ENCODE peak calls at places on chromosomes 4 and X, in seven cellular contexts. I is CD4-positive, CD25-positive, alpha-beta regulatory T cell; M is trophoblast cell; R is CD4-positive, alpha-beta memory T cell; O is fibroblast of lung; K is mammary epithelial cell; N is ovary. Z is an unnamed sample. For H3K27me3 and H3K4me1, the result is how much of the 10 kb centered on the place peaks cover.

GRCh38 chr4:165805406-165805805 is 67.6 kb upstream of the TLL1 start:
- DNase-seq in O (no peak), N (no peak), K (no peak), I (no peak), R (no peak), M (no peak), Z (no peak)

GRCh38 chr4:185384877-185385465 is 10.8 kb downstream of the LRP2BP start:
- DNase-seq in M (no peak), I (no peak), N (no peak), K (no peak), O (no peak), R (no peak), Z (no peak)

GRCh38 chr4:136680271-136680670 is 852.0 kb downstream of the PCDH18 start:
- DNase-seq in I (no peak), R (no peak), K (no peak), O (no peak), M (no peak), N (no peak), Z (no peak)

GRCh38 chrX:72268601-72269365 is 8.3 kb downstream of the RPS4X start:
- DNase-seq in K (no peak), R (no peak), N (no peak), I (no peak), M (peak), O (peak), Z (no peak)

GRCh38 chr4:26248647-26249046 is 72.2 kb upstream of the RBPJ start:
- DNase-seq in I (no peak), M (no peak), O (peak), N (peak), R (no peak), K (no peak), Z (no peak)

GRCh38 chrX:130592204-130592603 is 190.4 kb downstream of the RBMX2 start:
- DNase-seq in R (no peak), N (no peak), I (no peak), O (no peak), M (no peak), K (no peak), Z (no peak)

GRCh38 chr4:106369456-106370060 is 980 bp upstream of the GIMD1 start:
- DNase-seq in M (peak), I (peak), K (peak), O (peak), N (peak), R (peak), Z (peak)

GRCh38 chrX:15334561-15334960 is 762 bp downstream of the PIGA start:
- DNase-seq in K (peak), R (peak), O (peak), I (peak), M (peak), N (no peak), Z (no peak)

GRCh38 chrX:51336584-51336983 is 4.0 kb downstream of the NUDT10 start:
- DNase-seq in K (peak), I (peak), R (peak), O (peak), M (peak), N (peak), Z (peak)

GRCh38 chrX:137194164-137194563 is 160.4 kb upstream of the GPR101 start:
- DNase-seq in M (peak), N (no peak), R (peak), I (peak), K (peak), O (no peak), Z (peak)

GRCh38 chrX:17656035-17656418 is 81.3 kb upstream of the SCML1 start:
- DNase-seq in N (no peak), O (no peak), K (no peak), M (no peak), R (no peak), I (no peak), Z (no peak)

GRCh38 chr4:151719045-151719743 is 41.6 kb downstream of the GATB start:
- DNase-seq in R (no peak), N (no peak), O (no peak), K (no peak), M (no peak), I (no peak), Z (no peak)

GRCh38 chr4:13829457-13829856 is 201.9 kb upstream of the BOD1L1 start:
- DNase-seq in R (no peak), I (no peak), M (no peak), K (peak), O (no peak), N (no peak), Z (no peak)

GRCh38 chrX:17595456-17596035 is 141.7 kb upstream of the SCML1 start:
- DNase-seq in R (no peak), I (no peak), O (peak), M (no peak), N (no peak), K (peak), Z (peak)

GRCh38 chr4:174089711-174090110 is 193.8 kb downstream of the FBXO8 start:
- DNase-seq in O (no peak), R (no peak), I (no peak), N (no peak), M (no peak), K (no peak), Z (no peak)

GRCh38 chr4:139509727-139510410 is 46.1 kb downstream of the SETD7 start:
- DNase-seq in M (no peak), K (no peak), O (no peak), I (peak), R (no peak), N (no peak), Z (no peak)

GRCh38 chr4:99811117-99811516 is 5.5 kb upstream of the DAPP1 start:
- DNase-seq in K (no peak), I (no peak), N (no peak), M (peak), O (no peak), R (no peak), Z (no peak)

GRCh38 chr4:113020966-113021365 is 28.5 kb upstream of the ANK2 start:
- DNase-seq in K (no peak), O (peak), R (no peak), N (no peak), M (no peak), I (no peak), Z (no peak)

GRCh38 chrX:40471965-40472648 is 108.7 kb upstream of the ATP6AP2 start:
- DNase-seq in O (peak), N (peak), R (peak), I (peak), M (peak), K (peak), Z (peak)

DNA sequence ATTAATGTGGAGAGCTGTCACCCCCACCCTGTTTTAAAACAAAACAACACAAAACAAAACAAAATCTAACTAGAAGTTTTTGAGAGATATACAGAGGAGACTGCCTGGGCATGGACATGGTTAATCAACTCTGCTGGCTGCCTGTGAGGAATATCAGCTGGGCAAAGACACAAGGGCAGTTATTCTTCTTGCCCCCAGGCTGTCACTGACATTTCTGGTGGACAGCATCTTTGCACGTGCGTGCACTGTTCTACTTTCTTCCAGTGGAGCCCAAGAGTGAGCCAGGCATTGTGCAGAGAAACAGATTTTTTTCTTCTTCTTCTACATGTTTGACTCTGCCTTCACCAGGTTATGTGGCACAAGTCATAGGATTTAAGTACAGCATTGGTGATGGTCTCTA is 13.8 kb downstream of the IRS4 start:
- DNase-seq in K (no peak), I (no peak), R (no peak), M (no peak), N (no peak), O (no peak), Z (no peak)
- H3K27me3 ChIP-seq in K (under half), I (under half), R (under half), M (under half), N (under half), O (under half), Z (under half)

DNA sequence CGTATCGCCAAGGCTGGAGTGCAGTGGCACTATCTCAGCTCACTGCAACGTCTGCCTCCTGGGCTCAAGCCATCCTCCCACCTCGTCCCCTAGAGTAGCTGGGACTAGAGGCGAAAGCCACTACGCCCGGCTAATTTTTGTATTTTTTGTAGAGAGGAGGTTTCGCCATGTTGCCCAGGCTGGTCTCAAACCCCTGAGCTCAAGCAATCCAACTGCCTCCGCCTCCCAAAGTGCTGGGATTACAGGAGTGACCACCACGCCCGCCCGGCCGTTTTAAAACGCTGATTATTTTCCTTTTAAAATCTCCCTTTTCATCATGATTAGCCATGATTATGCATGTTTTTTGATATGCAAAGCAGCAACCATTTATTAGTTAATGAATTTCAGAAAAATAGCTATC is 2.2 kb downstream of the N4BP2 start:
- DNase-seq in R (no peak), O (no peak), N (no peak), I (no peak), M (no peak), K (no peak), Z (no peak)
- H3K4me3 ChIP-seq in R (no peak), O (peak), N (no peak), I (peak), M (no peak), K (no peak), Z (no peak)

GRCh38 chr4:21802406-21802805 is 146.2 kb downstream of the KCNIP4 start:
- DNase-seq in K (peak), M (peak), I (no peak), O (peak), R (no peak), N (no peak), Z (no peak)
- H3K4me1 ChIP-seq in K (under half), M (under half), I (under half), O (under half), R (under half), N (under half), Z (under half)

GRCh38 chr4:4521069-4521468 is 20.8 kb downstream of the STX18 start:
- DNase-seq in R (no peak), K (no peak), O (no peak), M (no peak), N (no peak), I (no peak), Z (no peak)

GRCh38 chr4:4521767-4522166 is 20.1 kb downstream of the STX18 start:
- DNase-seq in I (no peak), R (no peak), N (no peak), O (no peak), M (no peak), K (no peak), Z (no peak)

GRCh38 chr4:4529412-4529811 is 12.4 kb downstream of the STX18 start:
- DNase-seq in K (no peak), O (no peak), I (no peak), N (no peak), M (peak), R (no peak), Z (no peak)

GRCh38 chr4:4524364-4524763 is 17.5 kb downstream of the STX18 start:
- DNase-seq in R (peak), M (no peak), N (no peak), I (peak), K (no peak), O (no peak), Z (no peak)

GRCh38 chr4:4526401-4526800 is 15.4 kb downstream of the STX18 start:
- DNase-seq in M (peak), I (no peak), R (no peak), O (no peak), K (no peak), N (no peak), Z (no peak)
- H3K27me3 ChIP-seq in M (under half), I (under half), R (under half), O (under half), K (under half), N (under half), Z (under half)

GRCh38 chrX:25872786-25873185 is 265.4 kb upstream of the MAGEB18 start:
- DNase-seq in R (no peak), K (no peak), I (no peak), N (no peak), O (peak), M (no peak), Z (no peak)

GRCh38 chrX:25873196-25873595 is 264.9 kb upstream of the MAGEB18 start:
- DNase-seq in R (no peak), M (no peak), N (no peak), O (peak), I (no peak), K (peak), Z (no peak)

DNA sequence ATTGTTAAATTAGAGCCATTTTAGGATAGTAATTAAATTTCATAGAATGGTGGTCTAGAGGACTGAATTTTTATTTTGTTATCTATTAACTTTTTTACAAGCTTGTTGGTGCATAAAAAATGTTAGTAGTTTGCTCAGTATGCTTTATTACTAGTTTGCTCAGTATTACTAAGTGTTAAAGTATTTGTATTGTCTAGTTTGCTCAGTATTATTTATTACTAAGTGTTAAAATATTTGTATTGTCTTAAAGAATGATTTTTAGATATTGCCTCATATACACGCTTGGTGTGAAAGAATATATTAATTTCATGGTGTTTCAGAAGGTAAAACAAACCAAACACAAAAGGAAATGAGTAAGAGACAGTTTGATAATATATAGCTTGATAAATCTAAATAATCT is 268.4 kb upstream of the MAGEB18 start:
- DNase-seq in N (no peak), I (no peak), M (no peak), O (peak), K (no peak), R (no peak), Z (no peak)
- H3K4me3 ChIP-seq in N (no peak), I (no peak), M (no peak), O (no peak), K (no peak), R (no peak), Z (no peak)

GRCh38 chr4:108130955-108131354 is 37.8 kb downstream of the LEF1 start:
- DNase-seq in O (no peak), K (no peak), N (no peak), R (no peak), M (no peak), I (no peak), Z (no peak)

GRCh38 chr4:108141213-108142045 is 27.3 kb downstream of the LEF1 start:
- DNase-seq in K (no peak), M (no peak), O (peak), R (no peak), N (no peak), I (no peak), Z (no peak)

GRCh38 chr4:108139089-108139488 is 29.6 kb downstream of the LEF1 start:
- DNase-seq in K (no peak), O (no peak), N (no peak), M (no peak), R (no peak), I (peak), Z (no peak)

GRCh38 chr4:108140328-108140727 is 28.4 kb downstream of the LEF1 start:
- DNase-seq in R (no peak), I (no peak), M (no peak), K (no peak), N (no peak), O (no peak), Z (no peak)

GRCh38 chr4:108135549-108136209 is 33.1 kb downstream of the LEF1 start:
- DNase-seq in I (peak), M (no peak), K (peak), O (no peak), N (no peak), R (no peak), Z (no peak)
- H3K4me1 ChIP-seq in I (half or more), M (under half), K (under half), O (under half), N (under half), R (half or more), Z (under half)

DNA sequence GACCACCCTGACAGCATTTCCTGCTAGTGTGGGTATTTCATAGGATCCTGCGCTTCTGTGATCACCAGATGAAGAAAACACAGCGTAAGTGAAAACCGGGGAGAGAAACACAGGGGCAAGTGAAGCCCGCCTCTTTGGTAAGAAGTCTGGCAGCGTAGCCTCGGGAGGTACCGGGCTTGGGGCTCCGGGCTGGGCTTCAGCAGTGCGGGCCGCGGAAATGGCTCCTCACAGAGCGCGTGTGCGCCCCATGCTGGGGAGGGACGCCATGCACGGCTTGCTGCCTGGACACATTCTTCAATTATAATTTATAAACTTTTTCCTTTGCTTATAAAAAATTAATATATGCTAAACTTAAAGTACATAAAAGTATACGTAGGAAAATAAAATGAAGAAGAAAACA is 151.5 kb downstream of the AFAP1 start:
- DNase-seq in M (no peak), R (no peak), I (no peak), K (no peak), O (no peak), N (no peak), Z (no peak)
- H3K27me3 ChIP-seq in M (under half), R (under half), I (under half), K (under half), O (under half), N (under half), Z (under half)

GRCh38 chrX:103774070-103774642 is 2.5 kb upstream of the PLP1 start:
- DNase-seq in K (peak), M (no peak), R (no peak), I (no peak), N (no peak), O (peak), Z (no peak)

GRCh38 chrX:103779156-103779555 is 2.5 kb downstream of the PLP1 start:
- DNase-seq in M (no peak), N (peak), I (no peak), O (peak), K (no peak), R (no peak), Z (no peak)

GRCh38 chrX:103773445-103773844 is 3.2 kb upstream of the PLP1 start:
- DNase-seq in N (no peak), M (no peak), O (no peak), K (no peak), I (no peak), R (no peak), Z (no peak)

GRCh38 chrX:103780701-103781402 is 4.2 kb downstream of the PLP1 start:
- DNase-seq in O (no peak), I (no peak), R (no peak), N (no peak), K (no peak), M (no peak), Z (no peak)

GRCh38 chrX:103776586-103776985 is at the start of gene PLP1:
- DNase-seq in I (no peak), N (no peak), K (no peak), O (no peak), R (no peak), M (no peak), Z (no peak)
- H3K4me3 ChIP-seq in I (no peak), N (no peak), K (no peak), O (no peak), R (no peak), M (no peak), Z (no peak)

DNA sequence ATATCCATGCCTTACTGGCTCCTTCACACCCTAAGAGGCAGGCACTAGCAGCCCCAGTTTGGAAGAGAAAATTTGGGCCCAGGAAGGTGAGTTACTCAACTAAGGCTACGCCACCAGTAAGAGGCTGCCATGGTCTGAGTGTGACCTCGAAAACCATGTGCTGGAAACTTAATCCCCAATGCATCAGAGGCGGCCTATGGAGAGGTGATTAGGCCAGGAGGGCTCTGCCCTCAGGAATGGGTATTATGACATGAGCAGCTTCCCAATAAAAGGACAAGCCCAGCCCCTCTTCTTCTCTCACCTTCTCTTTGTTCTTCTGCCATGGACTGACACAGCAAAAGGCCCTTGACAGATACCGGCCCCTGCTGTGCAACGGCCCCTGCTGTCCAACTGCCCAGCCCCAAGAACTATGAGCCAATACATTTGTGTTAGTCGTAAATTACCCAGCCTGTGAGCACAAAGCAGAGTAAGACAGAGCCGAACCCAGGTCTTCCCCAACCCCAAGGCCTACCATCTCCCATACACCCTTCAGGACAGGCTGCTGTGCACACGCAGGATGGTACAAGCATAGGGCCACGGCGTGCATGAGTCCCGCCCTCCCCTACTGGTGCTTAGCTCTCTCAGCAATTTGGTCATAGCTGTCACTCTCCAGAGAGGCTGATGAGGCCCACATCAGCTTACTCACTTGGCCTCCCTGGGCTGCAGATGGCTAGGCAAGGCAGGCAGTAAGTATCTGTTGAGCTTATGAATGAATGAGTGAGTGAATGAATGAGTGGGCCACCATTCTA is 14.2 kb downstream of the WDR1 start:
- DNase-seq in N (no peak), I (no peak), O (peak), K (no peak), M (no peak), R (no peak), Z (no peak)
- H3K4me1 ChIP-seq in N (under half), I (half or more), O (under half), K (half or more), M (under half), R (half or more), Z (under half)